ENCODE peak calls at places on chromosomes 13 and 19, in eight cellular contexts. One of them, this sample, is unnamed.

GRCh38 chr13:74674701-74675100 is 540.5 kb upstream of the KLF12 start:
- DNase-seq in heart right ventricle: no peak
- DNase-seq in GM23248: no peak
- DNase-seq in Panc1: no peak
- DNase-seq in aorta: no peak
- DNase-seq in ascending aorta: no peak
- DNase-seq in effector memory CD4-positive, alpha-beta T cell: no peak
- DNase-seq in naive thymus-derived CD4-positive, alpha-beta T cell: no peak
- DNase-seq in this sample: no peak

GRCh38 chr13:70415141-70415540 is 306.9 kb upstream of the KLHL1 start:
- DNase-seq in heart right ventricle: no peak
- DNase-seq in GM23248: no peak
- DNase-seq in Panc1: no peak
- DNase-seq in aorta: no peak
- DNase-seq in ascending aorta: no peak
- DNase-seq in effector memory CD4-positive, alpha-beta T cell: no peak
- DNase-seq in naive thymus-derived CD4-positive, alpha-beta T cell: no peak
- DNase-seq in this sample: no peak

GRCh38 chr19:48510421-48511268 is 990 bp downstream of the LMTK3 start:
- DNase-seq in heart right ventricle: peak
- DNase-seq in GM23248: peak
- DNase-seq in Panc1: no peak
- DNase-seq in aorta: peak
- DNase-seq in ascending aorta: peak
- DNase-seq in effector memory CD4-positive, alpha-beta T cell: peak
- DNase-seq in naive thymus-derived CD4-positive, alpha-beta T cell: peak
- DNase-seq in this sample: peak

GRCh38 chr19:17877696-17878095 is 6.0 kb downstream of the SLC5A5 start:
- DNase-seq in heart right ventricle: no peak
- DNase-seq in GM23248: no peak
- DNase-seq in Panc1: no peak
- DNase-seq in aorta: no peak
- DNase-seq in ascending aorta: no peak
- DNase-seq in effector memory CD4-positive, alpha-beta T cell: no peak
- DNase-seq in naive thymus-derived CD4-positive, alpha-beta T cell: no peak
- DNase-seq in this sample: no peak

GRCh38 chr13:112734696-112735547 is 45.1 kb downstream of the ATP11A start:
- DNase-seq in heart right ventricle: no peak
- DNase-seq in GM23248: no peak
- DNase-seq in Panc1: no peak
- DNase-seq in aorta: peak
- DNase-seq in ascending aorta: no peak
- DNase-seq in effector memory CD4-positive, alpha-beta T cell: no peak
- DNase-seq in naive thymus-derived CD4-positive, alpha-beta T cell: no peak
- DNase-seq in this sample: no peak

GRCh38 chr13:47680752-47681151 is 320.3 kb downstream of the SUCLA2 start:
- DNase-seq in heart right ventricle: no peak
- DNase-seq in GM23248: peak
- DNase-seq in Panc1: no peak
- DNase-seq in aorta: no peak
- DNase-seq in ascending aorta: no peak
- DNase-seq in effector memory CD4-positive, alpha-beta T cell: no peak
- DNase-seq in naive thymus-derived CD4-positive, alpha-beta T cell: no peak
- DNase-seq in this sample: no peak

GRCh38 chr19:575527-576506 is 3.4 kb downstream of the BSG start:
- DNase-seq in heart right ventricle: peak
- DNase-seq in GM23248: peak
- DNase-seq in Panc1: no peak
- DNase-seq in aorta: peak
- DNase-seq in ascending aorta: no peak
- DNase-seq in effector memory CD4-positive, alpha-beta T cell: no peak
- DNase-seq in naive thymus-derived CD4-positive, alpha-beta T cell: no peak
- DNase-seq in this sample: no peak

GRCh38 chr19:33029746-33030303 is 34.9 kb downstream of the RHPN2 start:
- DNase-seq in heart right ventricle: no peak
- DNase-seq in GM23248: no peak
- DNase-seq in Panc1: no peak
- DNase-seq in aorta: no peak
- DNase-seq in ascending aorta: no peak
- DNase-seq in effector memory CD4-positive, alpha-beta T cell: no peak
- DNase-seq in naive thymus-derived CD4-positive, alpha-beta T cell: no peak
- DNase-seq in this sample: no peak

GRCh38 chr13:37385248-37385647 is 213.3 kb downstream of the POSTN start:
- DNase-seq in heart right ventricle: no peak
- DNase-seq in GM23248: no peak
- DNase-seq in Panc1: no peak
- DNase-seq in aorta: no peak
- DNase-seq in ascending aorta: no peak
- DNase-seq in effector memory CD4-positive, alpha-beta T cell: no peak
- DNase-seq in naive thymus-derived CD4-positive, alpha-beta T cell: no peak
- DNase-seq in this sample: no peak

GRCh38 chr19:11323601-11324078 is 15.8 kb downstream of the RAB3D start:
- DNase-seq in heart right ventricle: no peak
- DNase-seq in GM23248: no peak
- DNase-seq in Panc1: no peak
- DNase-seq in aorta: no peak
- DNase-seq in ascending aorta: no peak
- DNase-seq in effector memory CD4-positive, alpha-beta T cell: no peak
- DNase-seq in naive thymus-derived CD4-positive, alpha-beta T cell: no peak
- DNase-seq in this sample: no peak

GRCh38 chr13:40916207-40916998 is 102.7 kb downstream of the ELF1 start:
- DNase-seq in heart right ventricle: no peak
- DNase-seq in GM23248: peak
- DNase-seq in Panc1: no peak
- DNase-seq in aorta: no peak
- DNase-seq in ascending aorta: no peak
- DNase-seq in effector memory CD4-positive, alpha-beta T cell: no peak
- DNase-seq in naive thymus-derived CD4-positive, alpha-beta T cell: no peak
- DNase-seq in this sample: no peak

GRCh38 chr13:110262082-110262436 is 44.9 kb downstream of the COL4A1 start:
- DNase-seq in heart right ventricle: no peak
- DNase-seq in GM23248: no peak
- DNase-seq in Panc1: no peak
- DNase-seq in aorta: no peak
- DNase-seq in ascending aorta: peak
- DNase-seq in effector memory CD4-positive, alpha-beta T cell: no peak
- DNase-seq in naive thymus-derived CD4-positive, alpha-beta T cell: no peak
- DNase-seq in this sample: no peak
- H3K4me3 ChIP-seq in heart right ventricle: no peak
- H3K4me3 ChIP-seq in GM23248: no peak
- H3K4me3 ChIP-seq in Panc1: no peak
- H3K4me3 ChIP-seq in aorta: no peak
- H3K4me3 ChIP-seq in ascending aorta: peak
- H3K4me3 ChIP-seq in effector memory CD4-positive, alpha-beta T cell: no peak
- H3K4me3 ChIP-seq in naive thymus-derived CD4-positive, alpha-beta T cell: no peak
- H3K4me3 ChIP-seq in this sample: no peak

DNA sequence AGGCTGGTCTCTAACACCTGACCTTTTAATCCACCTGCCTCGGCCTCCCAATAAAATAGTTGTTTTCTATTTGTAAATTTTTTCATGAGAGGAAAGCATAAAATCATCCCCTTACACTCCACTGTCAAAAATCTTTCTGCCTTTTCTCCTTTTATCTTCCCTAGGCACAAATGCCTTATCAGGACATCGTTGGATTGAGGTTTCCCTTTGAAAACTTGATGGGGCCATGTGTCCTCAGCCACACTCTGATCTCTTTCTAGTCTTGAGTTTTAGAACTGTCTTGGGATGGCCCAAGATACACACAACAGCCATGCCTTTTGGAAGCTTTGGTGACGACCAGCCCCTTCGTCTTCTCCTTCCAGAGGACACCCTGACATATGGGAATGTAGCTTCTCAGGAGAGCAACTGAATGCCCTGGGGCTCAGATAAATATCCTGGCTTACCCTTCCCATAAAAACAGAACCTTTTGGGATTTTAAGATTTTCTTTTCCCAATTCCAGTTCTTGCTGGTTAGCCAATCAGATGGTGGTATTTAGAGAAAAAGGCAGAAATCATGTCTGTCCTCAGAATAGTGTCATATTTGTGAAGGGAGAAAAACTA is 112.4 kb downstream of the ZNF429 start:
- DNase-seq in heart right ventricle: no peak
- DNase-seq in GM23248: no peak
- DNase-seq in Panc1: no peak
- DNase-seq in aorta: no peak
- DNase-seq in ascending aorta: no peak
- DNase-seq in effector memory CD4-positive, alpha-beta T cell: no peak
- DNase-seq in naive thymus-derived CD4-positive, alpha-beta T cell: no peak
- DNase-seq in this sample: peak
- H3K4me3 ChIP-seq in heart right ventricle: no peak
- H3K4me3 ChIP-seq in GM23248: no peak
- H3K4me3 ChIP-seq in Panc1: no peak
- H3K4me3 ChIP-seq in aorta: no peak
- H3K4me3 ChIP-seq in ascending aorta: no peak
- H3K4me3 ChIP-seq in effector memory CD4-positive, alpha-beta T cell: no peak
- H3K4me3 ChIP-seq in naive thymus-derived CD4-positive, alpha-beta T cell: no peak
- H3K4me3 ChIP-seq in this sample: no peak

GRCh38 chr19:55158848-55159793 is 1.6 kb upstream of the TNNI3 start:
- DNase-seq in heart right ventricle: peak
- DNase-seq in GM23248: peak
- DNase-seq in Panc1: no peak
- DNase-seq in aorta: no peak
- DNase-seq in ascending aorta: no peak
- DNase-seq in effector memory CD4-positive, alpha-beta T cell: no peak
- DNase-seq in naive thymus-derived CD4-positive, alpha-beta T cell: no peak
- DNase-seq in this sample: no peak
- H3K4me3 ChIP-seq in heart right ventricle: peak
- H3K4me3 ChIP-seq in GM23248: no peak
- H3K4me3 ChIP-seq in Panc1: no peak
- H3K4me3 ChIP-seq in aorta: no peak
- H3K4me3 ChIP-seq in ascending aorta: no peak
- H3K4me3 ChIP-seq in effector memory CD4-positive, alpha-beta T cell: no peak
- H3K4me3 ChIP-seq in naive thymus-derived CD4-positive, alpha-beta T cell: no peak
- H3K4me3 ChIP-seq in this sample: no peak

GRCh38 chr13:110874508-110874960 is 40.3 kb downstream of the ANKRD10 start:
- DNase-seq in heart right ventricle: peak
- DNase-seq in GM23248: peak
- DNase-seq in Panc1: no peak
- DNase-seq in aorta: peak
- DNase-seq in ascending aorta: peak
- DNase-seq in effector memory CD4-positive, alpha-beta T cell: peak
- DNase-seq in naive thymus-derived CD4-positive, alpha-beta T cell: no peak
- DNase-seq in this sample: peak
- H3K4me3 ChIP-seq in heart right ventricle: peak
- H3K4me3 ChIP-seq in GM23248: peak
- H3K4me3 ChIP-seq in Panc1: peak
- H3K4me3 ChIP-seq in aorta: peak
- H3K4me3 ChIP-seq in ascending aorta: peak
- H3K4me3 ChIP-seq in effector memory CD4-positive, alpha-beta T cell: peak
- H3K4me3 ChIP-seq in naive thymus-derived CD4-positive, alpha-beta T cell: peak
- H3K4me3 ChIP-seq in this sample: peak

This sample was measured in Jurkat, Clone E6-1.